ENCODE peak calls at places on chromosomes 11 and 22, in six cellular contexts. One of them, this sample, is unnamed.

GRCh38 chr11:112795142-112795815 is 165.9 kb upstream of the NCAM1 start:
- DNase-seq in caudate nucleus: no peak
- DNase-seq in PC-9: peak
- DNase-seq in CD8-positive, alpha-beta memory T cell: no peak
- DNase-seq in posterior cingulate gyrus: peak
- DNase-seq in GM23338: peak
- DNase-seq in this sample: no peak

GRCh38 chr11:66868726-66869291 is 11.9 kb downstream of the LRFN4 start:
- DNase-seq in caudate nucleus: no peak
- DNase-seq in PC-9: no peak
- DNase-seq in CD8-positive, alpha-beta memory T cell: peak
- DNase-seq in posterior cingulate gyrus: no peak
- DNase-seq in GM23338: peak
- DNase-seq in this sample: no peak

GRCh38 chr11:76705834-76706233 is 35.3 kb upstream of the LRRC32 start:
- DNase-seq in caudate nucleus: no peak
- DNase-seq in PC-9: no peak
- DNase-seq in CD8-positive, alpha-beta memory T cell: no peak
- DNase-seq in posterior cingulate gyrus: peak
- DNase-seq in GM23338: no peak
- DNase-seq in this sample: no peak

GRCh38 chr11:16126361-16126760 is 230.0 kb downstream of the SOX6 start:
- DNase-seq in caudate nucleus: no peak
- DNase-seq in PC-9: no peak
- DNase-seq in CD8-positive, alpha-beta memory T cell: no peak
- DNase-seq in posterior cingulate gyrus: no peak
- DNase-seq in GM23338: no peak
- DNase-seq in this sample: no peak

GRCh38 chr11:72617080-72617744 is 57.0 kb downstream of the PDE2A start:
- DNase-seq in caudate nucleus: no peak
- DNase-seq in PC-9: no peak
- DNase-seq in CD8-positive, alpha-beta memory T cell: no peak
- DNase-seq in posterior cingulate gyrus: peak
- DNase-seq in GM23338: no peak
- DNase-seq in this sample: peak

GRCh38 chr11:83862691-83863090 is 576.5 kb upstream of the CCDC90B start:
- DNase-seq in caudate nucleus: no peak
- DNase-seq in PC-9: no peak
- DNase-seq in CD8-positive, alpha-beta memory T cell: no peak
- DNase-seq in posterior cingulate gyrus: no peak
- DNase-seq in GM23338: no peak
- DNase-seq in this sample: no peak

GRCh38 chr11:35721576-35722341 is 59.2 kb downstream of the TRIM44 start:
- DNase-seq in caudate nucleus: no peak
- DNase-seq in PC-9: no peak
- DNase-seq in CD8-positive, alpha-beta memory T cell: no peak
- DNase-seq in posterior cingulate gyrus: no peak
- DNase-seq in GM23338: no peak
- DNase-seq in this sample: no peak

GRCh38 chr11:27700351-27701261 is at the start of gene BDNF:
- DNase-seq in caudate nucleus: no peak
- DNase-seq in PC-9: peak
- DNase-seq in CD8-positive, alpha-beta memory T cell: no peak
- DNase-seq in posterior cingulate gyrus: peak
- DNase-seq in GM23338: peak
- DNase-seq in this sample: no peak

GRCh38 chr11:31442086-31442485 is 67.3 kb downstream of the IMMP1L start:
- DNase-seq in caudate nucleus: no peak
- DNase-seq in PC-9: no peak
- DNase-seq in CD8-positive, alpha-beta memory T cell: no peak
- DNase-seq in posterior cingulate gyrus: no peak
- DNase-seq in GM23338: peak
- DNase-seq in this sample: no peak

GRCh38 chr11:33895752-33896137 is 3.9 kb upstream of the LMO2 start:
- DNase-seq in caudate nucleus: no peak
- DNase-seq in PC-9: no peak
- DNase-seq in CD8-positive, alpha-beta memory T cell: no peak
- DNase-seq in posterior cingulate gyrus: no peak
- DNase-seq in GM23338: no peak
- DNase-seq in this sample: no peak

GRCh38 chr11:2151500-2152257 is 9.3 kb downstream of the INS start:
- DNase-seq in caudate nucleus: no peak
- DNase-seq in PC-9: peak
- DNase-seq in CD8-positive, alpha-beta memory T cell: peak
- DNase-seq in posterior cingulate gyrus: peak
- DNase-seq in GM23338: peak
- DNase-seq in this sample: peak

GRCh38 chr22:43011079-43011478 is 3.9 kb downstream of the PACSIN2 start:
- DNase-seq in caudate nucleus: no peak
- DNase-seq in PC-9: peak
- DNase-seq in CD8-positive, alpha-beta memory T cell: no peak
- DNase-seq in posterior cingulate gyrus: peak
- DNase-seq in GM23338: peak
- DNase-seq in this sample: no peak

GRCh38 chr22:16960884-16961249 is 47.2 kb downstream of the GAB4 start:
- DNase-seq in caudate nucleus: no peak
- DNase-seq in PC-9: no peak
- DNase-seq in CD8-positive, alpha-beta memory T cell: no peak
- DNase-seq in posterior cingulate gyrus: no peak
- DNase-seq in GM23338: no peak
- DNase-seq in this sample: no peak

GRCh38 chr11:100740440-100740839 is 53.4 kb downstream of the ARHGAP42 start:
- DNase-seq in caudate nucleus: no peak
- DNase-seq in PC-9: peak
- DNase-seq in CD8-positive, alpha-beta memory T cell: no peak
- DNase-seq in posterior cingulate gyrus: no peak
- DNase-seq in GM23338: no peak
- DNase-seq in this sample: no peak

GRCh38 chr22:32880906-32881596 is 79.5 kb downstream of the TIMP3 start:
- DNase-seq in caudate nucleus: no peak
- DNase-seq in PC-9: no peak
- DNase-seq in CD8-positive, alpha-beta memory T cell: no peak
- DNase-seq in posterior cingulate gyrus: no peak
- DNase-seq in GM23338: no peak
- DNase-seq in this sample: peak

GRCh38 chr11:125085301-125086081 is 22.4 kb downstream of the SLC37A2 start:
- DNase-seq in caudate nucleus: no peak
- DNase-seq in PC-9: no peak
- DNase-seq in CD8-positive, alpha-beta memory T cell: no peak
- DNase-seq in posterior cingulate gyrus: peak
- DNase-seq in GM23338: peak
- DNase-seq in this sample: no peak

GRCh38 chr22:25419247-25420113 is 145.0 kb upstream of the GRK3 start:
- DNase-seq in caudate nucleus: no peak
- DNase-seq in PC-9: no peak
- DNase-seq in CD8-positive, alpha-beta memory T cell: no peak
- DNase-seq in posterior cingulate gyrus: no peak
- DNase-seq in GM23338: no peak
- DNase-seq in this sample: no peak

GRCh38 chr11:95556011-95556341 is 233.6 kb downstream of the FAM76B start:
- DNase-seq in caudate nucleus: no peak
- DNase-seq in PC-9: no peak
- DNase-seq in CD8-positive, alpha-beta memory T cell: no peak
- DNase-seq in posterior cingulate gyrus: no peak
- DNase-seq in GM23338: no peak
- DNase-seq in this sample: no peak

GRCh38 chr11:124629961-124630360 is 7.3 kb downstream of the TBRG1 start:
- DNase-seq in caudate nucleus: no peak
- DNase-seq in PC-9: no peak
- DNase-seq in CD8-positive, alpha-beta memory T cell: no peak
- DNase-seq in posterior cingulate gyrus: no peak
- DNase-seq in GM23338: no peak
- DNase-seq in this sample: no peak

GRCh38 chr22:38733329-38734202 is 22.2 kb downstream of the SUN2 start:
- DNase-seq in caudate nucleus: peak
- DNase-seq in PC-9: peak
- DNase-seq in CD8-positive, alpha-beta memory T cell: peak
- DNase-seq in posterior cingulate gyrus: peak
- DNase-seq in GM23338: peak
- DNase-seq in this sample: peak

GRCh38 chr11:61863548-61864081 is 27.7 kb downstream of the FADS3 start:
- DNase-seq in caudate nucleus: no peak
- DNase-seq in PC-9: no peak
- DNase-seq in CD8-positive, alpha-beta memory T cell: no peak
- DNase-seq in posterior cingulate gyrus: no peak
- DNase-seq in GM23338: no peak
- DNase-seq in this sample: no peak

GRCh38 chr11:86671386-86672006 is 920 bp downstream of the ME3 start:
- DNase-seq in caudate nucleus: no peak
- DNase-seq in PC-9: peak
- DNase-seq in CD8-positive, alpha-beta memory T cell: no peak
- DNase-seq in posterior cingulate gyrus: peak
- DNase-seq in GM23338: peak
- DNase-seq in this sample: peak

GRCh38 chr11:8168485-8169257 is at the start of gene RIC3:
- DNase-seq in caudate nucleus: no peak
- DNase-seq in PC-9: no peak
- DNase-seq in CD8-positive, alpha-beta memory T cell: peak
- DNase-seq in posterior cingulate gyrus: peak
- DNase-seq in GM23338: peak
- DNase-seq in this sample: peak

GRCh38 chr11:14618060-14618459 is 25.5 kb upstream of the PDE3B start:
- DNase-seq in caudate nucleus: no peak
- DNase-seq in PC-9: no peak
- DNase-seq in CD8-positive, alpha-beta memory T cell: no peak
- DNase-seq in posterior cingulate gyrus: no peak
- DNase-seq in GM23338: no peak
- DNase-seq in this sample: no peak

GRCh38 chr11:64181506-64182411 is 4.2 kb upstream of the STIP1 start:
- DNase-seq in caudate nucleus: peak
- DNase-seq in PC-9: peak
- DNase-seq in CD8-positive, alpha-beta memory T cell: no peak
- DNase-seq in posterior cingulate gyrus: peak
- DNase-seq in GM23338: peak
- DNase-seq in this sample: peak

GRCh38 chr22:45083659-45084305 is 74.0 kb upstream of the PHF21B start:
- DNase-seq in caudate nucleus: no peak
- DNase-seq in PC-9: peak
- DNase-seq in CD8-positive, alpha-beta memory T cell: no peak
- DNase-seq in posterior cingulate gyrus: no peak
- DNase-seq in GM23338: no peak
- DNase-seq in this sample: no peak

GRCh38 chr11:6497069-6497839 is at the start of gene DNHD1:
- DNase-seq in caudate nucleus: no peak
- DNase-seq in PC-9: no peak
- DNase-seq in CD8-positive, alpha-beta memory T cell: no peak
- DNase-seq in posterior cingulate gyrus: peak
- DNase-seq in GM23338: peak
- DNase-seq in this sample: no peak

GRCh38 chr11:123608371-123608770 is 46.1 kb downstream of the SCN3B start:
- DNase-seq in caudate nucleus: no peak
- DNase-seq in PC-9: no peak
- DNase-seq in CD8-positive, alpha-beta memory T cell: no peak
- DNase-seq in posterior cingulate gyrus: no peak
- DNase-seq in GM23338: no peak
- DNase-seq in this sample: no peak

GRCh38 chr11:131025020-131025419 is 108.7 kb upstream of the SNX19 start:
- DNase-seq in caudate nucleus: no peak
- DNase-seq in PC-9: peak
- DNase-seq in CD8-positive, alpha-beta memory T cell: no peak
- DNase-seq in posterior cingulate gyrus: no peak
- DNase-seq in GM23338: peak
- DNase-seq in this sample: no peak

GRCh38 chr11:67275606-67276409 is 9.5 kb downstream of the GRK2 start:
- DNase-seq in caudate nucleus: no peak
- DNase-seq in PC-9: no peak
- DNase-seq in CD8-positive, alpha-beta memory T cell: no peak
- DNase-seq in posterior cingulate gyrus: peak
- DNase-seq in GM23338: no peak
- DNase-seq in this sample: no peak

GRCh38 chr22:36136988-36137387 is 23.6 kb downstream of the APOL3 start:
- DNase-seq in caudate nucleus: no peak
- DNase-seq in PC-9: no peak
- DNase-seq in CD8-positive, alpha-beta memory T cell: no peak
- DNase-seq in posterior cingulate gyrus: no peak
- DNase-seq in GM23338: no peak
- DNase-seq in this sample: no peak

GRCh38 chr11:112518371-112518770 is 257.7 kb upstream of the PLET1 start:
- DNase-seq in caudate nucleus: no peak
- DNase-seq in PC-9: no peak
- DNase-seq in CD8-positive, alpha-beta memory T cell: no peak
- DNase-seq in posterior cingulate gyrus: no peak
- DNase-seq in GM23338: no peak
- DNase-seq in this sample: no peak

This sample was measured in occipital lobe.